ENCODE peak calls at places on chromosomes 7 and 10, in eight cellular contexts. U, N, E, T, I, Z, F and R are unnamed samples.

GRCh38 chr7:17617380-17617779 is 318.9 kb downstream of the AHR start:
- DNase-seq in U (no peak), N (no peak), E (no peak), T (no peak), I (no peak), Z (no peak), F (no peak), R (no peak)

GRCh38 chr7:121620206-121620605 is 224.1 kb upstream of the FAM3C start:
- DNase-seq in U (no peak), N (no peak), E (no peak), T (no peak), I (no peak), Z (no peak), F (no peak), R (no peak)

GRCh38 chr7:78939669-78940068 is 513.8 kb downstream of the MAGI2 start:
- DNase-seq in U (no peak), N (no peak), E (no peak), T (no peak), I (no peak), Z (no peak), F (no peak), R (no peak)

GRCh38 chr7:95342642-95343252 is 18.4 kb upstream of the PON1 start:
- DNase-seq in U (no peak), N (no peak), E (no peak), T (no peak), I (no peak), Z (no peak), F (no peak), R (no peak)

GRCh38 chr10:26574783-26575182 is 122.7 kb upstream of the PDSS1 start:
- DNase-seq in U (no peak), N (no peak), E (no peak), T (no peak), I (no peak), Z (no peak), F (peak), R (no peak)

GRCh38 chr10:86248062-86248461 is 118.5 kb downstream of the GRID1 start:
- DNase-seq in U (no peak), N (no peak), E (no peak), T (no peak), I (no peak), Z (no peak), F (no peak), R (no peak)

GRCh38 chr7:111255576-111255975 is 164.6 kb downstream of the LRRN3 start:
- DNase-seq in U (no peak), N (peak), E (no peak), T (no peak), I (no peak), Z (no peak), F (no peak), R (no peak)

GRCh38 chr10:31215052-31215451 is 104.0 kb upstream of the ZEB1 start:
- DNase-seq in U (no peak), N (no peak), E (no peak), T (no peak), I (no peak), Z (no peak), F (no peak), R (no peak)

GRCh38 chr10:80196270-80196949 is 8.9 kb downstream of the ANXA11 start:
- DNase-seq in U (peak), N (peak), E (peak), T (peak), I (no peak), Z (peak), F (peak), R (no peak)

GRCh38 chr10:69421611-69422308 is 5.0 kb upstream of the TACR2 start:
- DNase-seq in U (no peak), N (no peak), E (no peak), T (no peak), I (no peak), Z (no peak), F (no peak), R (no peak)

GRCh38 chr10:76319666-76320065 is 888.2 kb downstream of the LRMDA start:
- DNase-seq in U (no peak), N (no peak), E (no peak), T (no peak), I (no peak), Z (no peak), F (no peak), R (no peak)

GRCh38 chr7:102132209-102132752 is 154.4 kb upstream of the SH2B2 start:
- DNase-seq in U (no peak), N (no peak), E (no peak), T (no peak), I (no peak), Z (no peak), F (no peak), R (no peak)

GRCh38 chr10:71191019-71191418 is 21.4 kb upstream of the UNC5B start:
- DNase-seq in U (no peak), N (no peak), E (no peak), T (no peak), I (no peak), Z (no peak), F (no peak), R (no peak)

GRCh38 chr10:72251635-72252034 is 22.1 kb upstream of the DDIT4 start:
- DNase-seq in U (no peak), N (no peak), E (no peak), T (no peak), I (no peak), Z (no peak), F (no peak), R (no peak)

GRCh38 chr10:77357611-77358010 is 280.0 kb downstream of the KCNMA1 start:
- DNase-seq in U (peak), N (peak), E (no peak), T (no peak), I (peak), Z (no peak), F (no peak), R (no peak)

GRCh38 chr7:38632411-38632810 is 1.2 kb upstream of the AMPH start:
- DNase-seq in U (no peak), N (no peak), E (no peak), T (no peak), I (no peak), Z (no peak), F (no peak), R (no peak)

GRCh38 chr7:154304740-154305679 is 252.8 kb downstream of the DPP6 start:
- DNase-seq in U (no peak), N (no peak), E (no peak), T (no peak), I (no peak), Z (no peak), F (no peak), R (peak)

GRCh38 chr7:103076767-103077166 is 1.8 kb downstream of the ARMC10 start:
- DNase-seq in U (no peak), N (no peak), E (no peak), T (no peak), I (no peak), Z (no peak), F (no peak), R (no peak)

GRCh38 chr10:71290331-71290730 is 28.7 kb upstream of the SLC29A3 start:
- DNase-seq in U (no peak), N (no peak), E (no peak), T (no peak), I (no peak), Z (no peak), F (no peak), R (no peak)

GRCh38 chr10:131310904-131311660 is 439 bp downstream of the TCERG1L start:
- DNase-seq in U (no peak), N (no peak), E (no peak), T (no peak), I (no peak), Z (no peak), F (no peak), R (no peak)

GRCh38 chr7:104784678-104785077 is 229.3 kb upstream of the KMT2E start:
- DNase-seq in U (no peak), N (no peak), E (no peak), T (no peak), I (no peak), Z (no peak), F (no peak), R (no peak)

GRCh38 chr7:2922271-2922691 is 78.2 kb upstream of the GNA12 start:
- DNase-seq in U (no peak), N (no peak), E (no peak), T (no peak), I (no peak), Z (no peak), F (no peak), R (no peak)

GRCh38 chr7:94996331-94996730 is 88.9 kb downstream of the PPP1R9A start:
- DNase-seq in U (no peak), N (peak), E (no peak), T (no peak), I (no peak), Z (no peak), F (no peak), R (no peak)

GRCh38 chr10:90007226-90007625 is 305.8 kb downstream of the KIF20B start:
- DNase-seq in U (no peak), N (no peak), E (no peak), T (no peak), I (peak), Z (no peak), F (no peak), R (no peak)

GRCh38 chr10:34651796-34652195 is 163.3 kb downstream of the PARD3 start:
- DNase-seq in U (no peak), N (no peak), E (no peak), T (no peak), I (no peak), Z (no peak), F (no peak), R (no peak)

GRCh38 chr10:75037171-75038153 is 74.0 kb upstream of the SAMD8 start:
- DNase-seq in U (no peak), N (no peak), E (no peak), T (no peak), I (no peak), Z (no peak), F (no peak), R (no peak)

GRCh38 chr10:112278871-112279270 is 4.3 kb upstream of the TECTB start:
- DNase-seq in U (no peak), N (no peak), E (no peak), T (no peak), I (no peak), Z (no peak), F (no peak), R (no peak)

GRCh38 chr7:76089865-76090495 is 42.1 kb downstream of the MDH2 start:
- DNase-seq in U (no peak), N (no peak), E (no peak), T (no peak), I (no peak), Z (no peak), F (no peak), R (no peak)